ENCODE peak calls at places on chromosomes 13 and 19, in nine cellular contexts. Z, W, V, I, G, E, B, N and Q are unnamed samples. For H3K36me3, the result is how much of the 10 kb centered on the place peaks cover.

GRCh38 chr19:56176881-56177280 is 1.1 kb downstream of the GALP start:
- DNase-seq in Z (no peak), W (no peak), V (no peak), I (no peak), G (no peak), E (no peak), B (no peak), N (no peak), Q (no peak)

GRCh38 chr19:18817574-18817973 is 14.2 kb upstream of the UPF1 start:
- DNase-seq in Z (no peak), W (no peak), V (no peak), I (no peak), G (no peak), E (no peak), B (no peak), N (no peak), Q (no peak)

GRCh38 chr13:20126460-20127262 is 34.2 kb downstream of the GJA3 start:
- DNase-seq in Z (no peak), W (no peak), V (no peak), I (peak), G (no peak), E (no peak), B (no peak), N (no peak), Q (no peak)

GRCh38 chr19:18649371-18650047 is 12.7 kb downstream of the KLHL26 start:
- DNase-seq in Z (no peak), W (peak), V (peak), I (peak), G (no peak), E (no peak), B (no peak), N (peak), Q (no peak)

GRCh38 chr13:29429496-29429895 is 166.0 kb downstream of the SLC7A1 start:
- DNase-seq in Z (no peak), W (no peak), V (no peak), I (no peak), G (no peak), E (no peak), B (no peak), N (no peak), Q (no peak)

GRCh38 chr13:28059214-28059613 is 41.2 kb downstream of the FLT3 start:
- DNase-seq in Z (no peak), W (no peak), V (no peak), I (no peak), G (peak), E (no peak), B (peak), N (peak), Q (no peak)

GRCh38 chr13:74969419-74969818 is 512.5 kb downstream of the TBC1D4 start:
- DNase-seq in Z (no peak), W (no peak), V (no peak), I (no peak), G (no peak), E (no peak), B (no peak), N (no peak), Q (no peak)

GRCh38 chr19:6501740-6502648 is at the start of gene TUBB4A:
- DNase-seq in Z (no peak), W (no peak), V (no peak), I (peak), G (peak), E (no peak), B (peak), N (no peak), Q (no peak)

GRCh38 chr13:102091231-102091630 is 310.6 kb downstream of the FGF14 start:
- DNase-seq in Z (no peak), W (no peak), V (no peak), I (no peak), G (peak), E (no peak), B (peak), N (peak), Q (no peak)

GRCh38 chr19:55526216-55527196 is 10.4 kb downstream of the SBK2 start:
- DNase-seq in Z (peak), W (peak), V (peak), I (peak), G (peak), E (no peak), B (peak), N (peak), Q (no peak)

GRCh38 chr13:113209880-113210421 is 538 bp downstream of the CUL4A start:
- DNase-seq in Z (no peak), W (peak), V (peak), I (peak), G (peak), E (no peak), B (peak), N (peak), Q (no peak)

DNA sequence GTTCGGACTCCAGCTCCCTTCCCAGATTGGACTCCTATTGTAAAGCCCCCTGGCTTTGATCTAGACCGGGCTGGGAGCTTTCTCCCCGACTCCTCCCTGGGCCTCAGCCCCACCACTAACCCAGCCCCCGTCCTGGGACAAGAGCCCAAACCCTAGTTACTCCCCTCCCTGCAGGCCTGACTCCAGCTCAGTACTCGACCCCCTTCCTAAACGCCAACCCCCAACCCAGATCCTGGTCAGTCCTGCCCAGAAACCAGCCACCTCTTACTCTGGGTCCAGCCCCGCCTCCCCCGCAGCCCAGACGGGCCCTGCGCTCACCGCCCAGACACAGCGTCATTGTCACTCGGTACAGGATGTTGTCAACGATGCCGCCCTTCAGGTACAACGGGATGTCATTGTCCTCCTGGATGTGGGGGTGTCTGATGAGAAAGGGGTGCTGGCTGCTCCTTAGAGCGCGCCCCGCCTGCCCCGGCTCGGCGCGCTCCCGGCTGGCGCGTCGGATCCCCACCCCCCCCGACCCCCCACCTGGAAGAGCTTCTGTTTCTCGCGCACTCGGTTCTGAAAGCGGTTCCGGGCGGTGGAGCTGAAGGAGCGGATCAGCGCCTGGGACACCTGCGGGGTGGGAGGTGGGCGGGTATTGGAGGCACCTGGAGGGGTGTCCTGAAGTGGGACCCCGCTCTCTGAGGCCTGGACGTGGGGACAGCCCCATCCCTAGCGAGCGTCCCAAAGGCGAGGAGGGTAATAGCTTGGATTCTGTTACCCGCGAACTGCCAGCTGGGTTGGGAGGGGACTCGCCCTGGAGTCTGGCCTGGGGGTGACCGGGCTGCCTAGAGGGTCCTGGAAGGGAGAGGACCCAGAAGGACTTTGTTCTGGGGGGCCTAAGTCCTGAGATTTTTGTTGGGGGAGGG is 849 bp downstream of the COX7A1 start:
- DNase-seq in Z (no peak), W (no peak), V (peak), I (peak), G (no peak), E (peak), B (no peak), N (no peak), Q (no peak)
- H3K36me3 ChIP-seq in Z (under half), W (under half), V (under half), I (under half), G (under half), E (under half), B (under half), N (under half), Q (under half)

DNA sequence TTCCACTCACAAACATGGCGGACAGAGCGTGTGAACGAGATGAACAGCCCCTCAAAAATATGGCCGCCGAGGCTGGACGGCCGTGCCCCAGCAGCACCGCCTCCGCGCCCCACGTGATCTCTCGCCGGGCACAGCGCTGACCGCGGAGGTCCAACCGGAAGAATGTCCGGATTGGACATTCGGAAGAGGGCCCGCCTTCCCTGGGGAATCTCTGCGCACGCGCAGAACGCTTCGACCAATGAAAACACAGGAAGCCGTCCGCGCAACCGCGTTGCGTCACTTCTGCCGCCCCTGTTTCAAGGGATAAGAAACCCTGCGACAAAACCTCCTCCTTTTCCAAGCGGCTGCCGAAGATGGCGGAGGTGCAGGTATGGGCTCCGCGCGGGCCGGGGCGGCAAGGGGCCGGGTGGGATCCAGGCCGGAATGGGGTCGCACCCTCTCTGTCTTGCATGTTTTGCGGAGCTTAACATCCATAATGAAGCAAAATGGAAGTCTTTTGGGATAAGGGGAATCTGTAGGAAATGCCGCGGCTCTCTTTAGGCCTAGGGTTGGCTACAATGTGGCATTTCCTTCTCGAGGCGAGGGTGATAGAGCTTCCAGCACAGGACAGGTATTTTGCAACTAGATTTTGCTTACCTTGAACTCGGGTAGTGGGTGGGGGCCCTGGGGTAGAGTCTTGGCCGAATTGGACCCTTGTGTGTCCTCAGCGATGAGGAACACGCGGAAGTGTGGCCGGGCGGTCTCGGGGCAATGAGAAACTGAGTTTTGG is at the start of gene RPL13A:
- DNase-seq in Z (peak), W (peak), V (peak), I (peak), G (peak), E (peak), B (peak), N (peak), Q (peak)
- H3K36me3 ChIP-seq in Z (under half), W (under half), V (under half), I (half or more), G (half or more), E (under half), B (under half), N (under half), Q (under half)

GRCh38 chr13:26342898-26343297 is 89.0 kb downstream of the CDK8 start:
- DNase-seq in Z (no peak), W (no peak), V (no peak), I (no peak), G (peak), E (no peak), B (no peak), N (no peak), Q (no peak)
- H3K36me3 ChIP-seq in Z (under half), W (under half), V (under half), I (under half), G (under half), E (under half), B (under half), N (under half), Q (under half)

GRCh38 chr13:40376296-40376849 is 290.1 kb downstream of the FOXO1 start:
- DNase-seq in Z (no peak), W (no peak), V (no peak), I (no peak), G (no peak), E (no peak), B (no peak), N (no peak), Q (no peak)
- H3K36me3 ChIP-seq in Z (under half), W (under half), V (under half), I (under half), G (under half), E (under half), B (under half), N (under half), Q (under half)

DNA sequence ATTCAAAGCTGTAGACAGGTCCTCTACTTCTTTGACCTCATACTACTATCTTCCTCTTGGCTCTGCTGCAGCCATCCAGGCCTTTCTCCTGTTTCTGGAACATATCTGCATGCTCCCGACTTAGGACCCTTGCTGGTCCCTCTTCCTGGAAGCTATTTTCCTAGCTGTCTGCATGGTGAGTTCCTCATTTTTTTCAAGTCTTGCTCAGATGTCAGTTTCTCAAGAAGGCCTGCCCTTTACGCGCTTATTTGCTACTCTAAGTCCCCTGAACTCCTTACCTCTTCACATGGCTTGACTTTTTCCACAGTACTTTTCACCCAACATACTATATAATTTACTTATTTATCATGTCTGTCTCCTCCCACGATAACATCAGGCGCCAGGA is 31.4 kb downstream of the DNAJC3 start:
- DNase-seq in Z (no peak), W (no peak), V (no peak), I (no peak), G (no peak), E (no peak), B (no peak), N (no peak), Q (no peak)
- H3K36me3 ChIP-seq in Z (under half), W (under half), V (under half), I (under half), G (under half), E (under half), B (under half), N (under half), Q (under half)

DNA sequence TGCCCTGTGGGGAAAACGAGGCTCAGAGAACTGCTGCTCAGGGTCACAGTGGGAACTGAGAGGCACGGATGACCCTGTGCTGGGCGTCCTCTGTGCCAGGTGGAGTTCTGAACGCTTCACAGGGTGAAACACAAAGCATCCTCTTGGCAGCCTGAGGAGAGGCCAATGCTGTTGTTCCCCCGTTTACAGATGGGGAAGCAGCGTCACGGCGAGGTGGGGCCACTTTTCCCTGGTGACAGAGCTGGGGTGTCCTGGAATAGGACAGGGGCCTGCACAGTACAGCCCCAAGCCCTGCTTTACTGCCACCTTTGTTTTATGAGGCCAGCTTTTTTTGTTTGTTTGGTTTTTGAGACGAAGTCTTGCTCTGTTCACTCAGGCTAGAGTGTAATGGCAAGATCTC is 22.2 kb downstream of the DHX34 start:
- DNase-seq in Z (no peak), W (no peak), V (no peak), I (no peak), G (no peak), E (no peak), B (no peak), N (no peak), Q (no peak)
- H3K36me3 ChIP-seq in Z (under half), W (under half), V (under half), I (half or more), G (half or more), E (half or more), B (under half), N (under half), Q (under half)

GRCh38 chr13:48072304-48072703 is 22.6 kb downstream of the MED4 start:
- DNase-seq in Z (no peak), W (no peak), V (no peak), I (no peak), G (no peak), E (no peak), B (no peak), N (no peak), Q (no peak)

GRCh38 chr13:48081739-48082138 is 13.2 kb downstream of the MED4 start:
- DNase-seq in Z (no peak), W (no peak), V (no peak), I (no peak), G (no peak), E (no peak), B (no peak), N (no peak), Q (no peak)

GRCh38 chr13:48072787-48073186 is 22.1 kb downstream of the MED4 start:
- DNase-seq in Z (no peak), W (no peak), V (no peak), I (no peak), G (no peak), E (no peak), B (no peak), N (no peak), Q (no peak)

GRCh38 chr13:48074006-48074405 is 20.9 kb downstream of the MED4 start:
- DNase-seq in Z (no peak), W (no peak), V (no peak), I (no peak), G (no peak), E (no peak), B (no peak), N (no peak), Q (no peak)

DNA sequence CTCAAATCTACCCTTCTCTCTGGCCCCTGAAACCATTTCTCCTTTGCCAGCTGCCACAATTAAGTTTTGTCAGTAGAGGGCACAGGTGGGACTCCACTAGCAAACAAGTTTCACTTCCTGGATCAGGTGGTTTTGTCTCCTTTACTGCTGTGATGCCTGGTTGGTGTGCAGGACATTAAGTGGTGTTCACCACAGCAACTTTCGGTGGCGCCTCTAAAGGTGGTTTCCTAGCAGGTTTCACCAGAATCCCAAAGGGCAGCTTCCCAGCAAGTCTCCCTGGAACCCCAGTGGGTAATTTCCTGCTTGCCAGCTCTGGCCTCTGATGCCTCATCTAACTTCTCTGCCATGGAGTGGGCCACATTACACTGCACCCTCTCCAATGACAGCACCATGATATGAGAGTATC is 16.6 kb downstream of the MED4 start:
- DNase-seq in Z (no peak), W (no peak), V (no peak), I (no peak), G (no peak), E (no peak), B (peak), N (no peak), Q (no peak)
- H3K36me3 ChIP-seq in Z (under half), W (under half), V (under half), I (half or more), G (under half), E (half or more), B (half or more), N (under half), Q (under half)

GRCh38 chr19:37695144-37695899 is 24.2 kb downstream of the ZNF607 start:
- DNase-seq in Z (no peak), W (no peak), V (no peak), I (no peak), G (no peak), E (no peak), B (no peak), N (no peak), Q (no peak)

GRCh38 chr19:37698216-37698615 is 21.3 kb downstream of the ZNF607 start:
- DNase-seq in Z (no peak), W (peak), V (no peak), I (no peak), G (no peak), E (no peak), B (no peak), N (peak), Q (no peak)

GRCh38 chr19:37692956-37693660 is 26.5 kb downstream of the ZNF607 start:
- DNase-seq in Z (no peak), W (no peak), V (no peak), I (no peak), G (no peak), E (no peak), B (no peak), N (no peak), Q (no peak)

DNA sequence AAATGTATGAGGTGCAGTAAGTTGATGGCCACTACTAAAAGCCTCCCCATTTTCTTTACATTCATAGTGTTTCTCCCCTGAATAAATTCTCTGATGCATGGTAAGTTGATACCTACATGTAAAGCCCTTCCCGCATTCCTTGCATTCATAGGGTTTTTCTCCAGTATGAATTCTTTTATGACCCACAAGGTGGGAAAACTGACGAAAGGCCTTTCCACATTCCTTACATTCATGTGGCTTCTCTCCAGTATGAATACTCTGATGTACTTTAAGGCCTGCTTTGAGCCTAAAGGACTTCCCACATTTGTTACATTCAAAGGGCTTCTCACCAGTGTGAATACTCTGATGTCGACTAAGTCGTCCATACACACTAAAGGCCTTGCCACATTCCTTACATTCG is 20.5 kb downstream of the ZNF607 start:
- DNase-seq in Z (no peak), W (peak), V (no peak), I (no peak), G (no peak), E (no peak), B (no peak), N (no peak), Q (no peak)
- H3K36me3 ChIP-seq in Z (under half), W (under half), V (under half), I (half or more), G (under half), E (under half), B (under half), N (under half), Q (under half)

GRCh38 chr19:572891-573825 is 762 bp downstream of the BSG start:
- DNase-seq in Z (no peak), W (no peak), V (peak), I (peak), G (peak), E (no peak), B (peak), N (peak), Q (no peak)
- H3K36me3 ChIP-seq in Z (under half), W (under half), V (under half), I (under half), G (half or more), E (under half), B (under half), N (under half), Q (under half)